ENCODE peak calls at places on chromosomes 6 and 20, in six cellular contexts. D, G, W, P, S and E are unnamed samples.

GRCh38 chr20:38685853-38686473 is 38.3 kb upstream of the SLC32A1 start:
- DNase-seq in D (no peak), G (peak), W (peak), P (peak), S (peak), E (no peak)

GRCh38 chr6:145823322-145823944 is 8.8 kb upstream of the FBXO30 start:
- DNase-seq in D (no peak), G (no peak), W (no peak), P (no peak), S (no peak), E (no peak)

GRCh38 chr6:47195251-47195650 is 114.5 kb downstream of the TNFRSF21 start:
- DNase-seq in D (no peak), G (peak), W (no peak), P (no peak), S (no peak), E (no peak)

GRCh38 chr20:45704969-45705637 is at the start of gene WFDC10B:
- DNase-seq in D (no peak), G (peak), W (no peak), P (no peak), S (no peak), E (no peak)

GRCh38 chr6:42916288-42916687 is 435 bp downstream of the PTCRA start:
- DNase-seq in D (no peak), G (no peak), W (no peak), P (no peak), S (no peak), E (no peak)

GRCh38 chr20:62133864-62134263 is 9.3 kb downstream of the PSMA7 start:
- DNase-seq in D (no peak), G (peak), W (no peak), P (no peak), S (no peak), E (no peak)

GRCh38 chr6:41683460-41684310 is 45.4 kb downstream of the MDFI start:
- DNase-seq in D (no peak), G (peak), W (peak), P (no peak), S (peak), E (no peak)

GRCh38 chr6:49606696-49607390 is 29.8 kb downstream of the RHAG start:
- DNase-seq in D (peak), G (peak), W (no peak), P (peak), S (peak), E (peak)

GRCh38 chr6:33417903-33418689 is at the start of gene CUTA:
- DNase-seq in D (peak), G (peak), W (peak), P (peak), S (peak), E (peak)

GRCh38 chr20:16864069-16864468 is 115.9 kb downstream of the OTOR start:
- DNase-seq in D (no peak), G (no peak), W (no peak), P (no peak), S (no peak), E (no peak)

GRCh38 chr6:144528605-144529425 is 243.7 kb downstream of the UTRN start:
- DNase-seq in D (no peak), G (peak), W (no peak), P (no peak), S (peak), E (peak)

GRCh38 chr6:113672691-113673149 is 184.4 kb upstream of the MARCKS start:
- DNase-seq in D (peak), G (peak), W (no peak), P (no peak), S (peak), E (no peak)

GRCh38 chr6:47251396-47251795 is 58.3 kb downstream of the TNFRSF21 start:
- DNase-seq in D (no peak), G (no peak), W (no peak), P (no peak), S (no peak), E (no peak)

GRCh38 chr6:34630040-34630439 is 66.5 kb downstream of the ILRUN start:
- DNase-seq in D (peak), G (peak), W (no peak), P (peak), S (peak), E (peak)

GRCh38 chr6:146770965-146771735 is 172.4 kb downstream of the ADGB start:
- DNase-seq in D (no peak), G (no peak), W (peak), P (no peak), S (no peak), E (no peak)

GRCh38 chr20:18046535-18046934 is 11.2 kb downstream of the OVOL2 start:
- DNase-seq in D (no peak), G (no peak), W (no peak), P (no peak), S (no peak), E (no peak)

GRCh38 chr6:27829453-27830211 is 82.6 kb downstream of the OR2B2 start:
- DNase-seq in D (no peak), G (peak), W (no peak), P (no peak), S (no peak), E (no peak)
- H3K4me3 ChIP-seq in D (no peak), G (peak), W (no peak), P (peak), S (peak), E (peak)

GRCh38 chr20:19816386-19816785 is 58.3 kb downstream of the RIN2 start:
- DNase-seq in D (no peak), G (no peak), W (no peak), P (no peak), S (peak), E (no peak)

GRCh38 chr20:19814241-19814640 is 56.2 kb downstream of the RIN2 start:
- DNase-seq in D (no peak), G (peak), W (no peak), P (no peak), S (peak), E (no peak)

GRCh38 chr20:19817017-19817416 is 59.0 kb downstream of the RIN2 start:
- DNase-seq in D (peak), G (peak), W (no peak), P (peak), S (peak), E (peak)

GRCh38 chr20:19813839-19814238 is 55.8 kb downstream of the RIN2 start:
- DNase-seq in D (no peak), G (peak), W (no peak), P (no peak), S (peak), E (no peak)

DNA sequence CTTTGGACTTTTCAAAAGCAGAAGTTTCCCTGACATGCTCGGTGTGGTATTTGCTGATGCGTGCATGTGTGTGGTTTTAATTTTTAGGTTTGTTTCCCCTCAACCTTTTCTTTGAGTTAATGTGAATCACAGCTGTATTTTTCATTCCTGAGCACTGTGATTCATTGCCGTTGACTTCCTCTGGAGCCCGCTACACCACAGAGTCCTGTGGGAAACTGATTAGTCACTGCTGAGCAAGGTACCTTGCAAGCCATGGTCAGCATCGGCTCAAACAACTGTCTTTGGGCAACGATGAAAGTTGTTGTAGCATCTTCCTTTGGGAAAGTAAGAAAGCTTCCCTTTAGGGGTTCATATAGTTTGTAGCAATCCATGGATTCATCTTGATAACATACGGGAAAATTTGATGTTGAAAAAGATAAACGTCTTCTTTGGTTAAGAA is 57.5 kb downstream of the RIN2 start:
- DNase-seq in D (peak), G (peak), W (no peak), P (peak), S (peak), E (peak)
- TF ChIP-seq CTCF in D (no peak), G (no peak), W (no peak), P (no peak), S (no peak), E (no peak)

GRCh38 chr6:163405412-163406309 is 8.9 kb upstream of the QKI start:
- DNase-seq in D (no peak), G (peak), W (peak), P (no peak), S (peak), E (no peak)

GRCh38 chr6:163408352-163408991 is 6.0 kb upstream of the QKI start:
- DNase-seq in D (no peak), G (no peak), W (no peak), P (no peak), S (no peak), E (peak)

GRCh38 chr6:163404825-163405265 is 9.7 kb upstream of the QKI start:
- DNase-seq in D (no peak), G (peak), W (no peak), P (no peak), S (peak), E (no peak)

GRCh38 chr6:163406830-163407229 is 7.7 kb upstream of the QKI start:
- DNase-seq in D (no peak), G (no peak), W (no peak), P (no peak), S (no peak), E (no peak)

DNA sequence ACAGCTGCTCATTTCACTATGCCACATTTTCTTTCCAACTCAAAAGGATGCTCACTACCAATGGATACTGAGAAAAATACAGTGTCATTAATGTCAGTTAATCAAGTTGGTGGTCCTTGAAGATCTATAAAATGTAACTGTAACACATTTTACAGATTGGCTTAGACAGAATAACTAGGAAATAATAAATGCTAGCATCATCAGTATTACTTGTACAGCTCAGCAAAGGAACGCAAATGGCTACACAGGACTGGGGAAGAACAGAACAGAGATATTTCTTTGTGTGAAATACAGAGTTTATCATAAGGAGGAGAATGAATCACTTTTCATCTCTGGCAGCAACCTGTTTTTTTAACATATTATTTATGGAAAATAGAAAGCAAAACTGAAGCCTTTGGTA is 8.2 kb upstream of the QKI start:
- DNase-seq in D (no peak), G (no peak), W (no peak), P (no peak), S (peak), E (no peak)
- H3K4me3 ChIP-seq in D (no peak), G (no peak), W (no peak), P (peak), S (peak), E (peak)

GRCh38 chr20:14948416-14948815 is 611.0 kb upstream of the FLRT3 start:
- DNase-seq in D (no peak), G (no peak), W (no peak), P (no peak), S (no peak), E (no peak)
- TF ChIP-seq CTCF in D (no peak), G (no peak), W (peak), P (no peak), S (no peak), E (peak)